ENCODE peak calls at places on chromosomes 4 and X, in seven cellular contexts. One of them, this sample, is unnamed.

GRCh38 chr4:64334964-64335363 is 74.3 kb downstream of the TECRL start:
- DNase-seq in body of pancreas: no peak
- DNase-seq in transverse colon: no peak
- DNase-seq in HepG2: no peak
- DNase-seq in tibial nerve: no peak
- DNase-seq in IMR-90: no peak
- DNase-seq in HCT116: no peak
- DNase-seq in this sample: no peak

GRCh38 chrX:30892591-30892990 is 3.5 kb upstream of the TAB3 start:
- DNase-seq in body of pancreas: peak; percentile 13
- DNase-seq in transverse colon: no peak
- DNase-seq in HepG2: no peak
- DNase-seq in tibial nerve: no peak
- DNase-seq in IMR-90: no peak
- DNase-seq in HCT116: peak; percentile 34
- DNase-seq in this sample: no peak

GRCh38 chr4:5292091-5292490 is 240.8 kb downstream of the STK32B start:
- DNase-seq in body of pancreas: no peak
- DNase-seq in transverse colon: no peak
- DNase-seq in HepG2: no peak
- DNase-seq in tibial nerve: no peak
- DNase-seq in IMR-90: no peak
- DNase-seq in HCT116: no peak
- DNase-seq in this sample: no peak

GRCh38 chrX:136063340-136064079 is 78.3 kb downstream of the SLC9A6 start:
- DNase-seq in body of pancreas: no peak
- DNase-seq in transverse colon: no peak
- DNase-seq in HepG2: no peak
- DNase-seq in tibial nerve: peak; percentile 15
- DNase-seq in IMR-90: no peak
- DNase-seq in HCT116: no peak
- DNase-seq in this sample: no peak

GRCh38 chrX:88982183-88982582 is 235.2 kb downstream of the CPXCR1 start:
- DNase-seq in body of pancreas: no peak
- DNase-seq in transverse colon: no peak
- DNase-seq in HepG2: no peak
- DNase-seq in tibial nerve: no peak
- DNase-seq in IMR-90: no peak
- DNase-seq in HCT116: no peak
- DNase-seq in this sample: no peak

GRCh38 chrX:65874110-65874509 is 165.8 kb downstream of the VSIG4 start:
- DNase-seq in body of pancreas: no peak
- DNase-seq in transverse colon: no peak
- DNase-seq in HepG2: no peak
- DNase-seq in tibial nerve: no peak
- DNase-seq in IMR-90: no peak
- DNase-seq in HCT116: no peak
- DNase-seq in this sample: no peak

GRCh38 chr4:76308548-76308947 is 2.0 kb downstream of the STBD1 start:
- DNase-seq in body of pancreas: peak; percentile 66
- DNase-seq in transverse colon: no peak
- DNase-seq in HepG2: peak; percentile 87
- DNase-seq in tibial nerve: no peak
- DNase-seq in IMR-90: no peak
- DNase-seq in HCT116: no peak
- DNase-seq in this sample: no peak

GRCh38 chr4:44679060-44679459 is 840 bp downstream of the GUF1 start:
- DNase-seq in body of pancreas: no peak
- DNase-seq in transverse colon: no peak
- DNase-seq in HepG2: no peak
- DNase-seq in tibial nerve: no peak
- DNase-seq in IMR-90: no peak
- DNase-seq in HCT116: no peak
- DNase-seq in this sample: no peak

GRCh38 chr4:145179201-145179860 is 1.1 kb downstream of the OTUD4 start:
- DNase-seq in body of pancreas: peak; percentile 68
- DNase-seq in transverse colon: peak; percentile 85
- DNase-seq in HepG2: peak; percentile 21
- DNase-seq in tibial nerve: peak; percentile 43
- DNase-seq in IMR-90: peak; percentile 49
- DNase-seq in HCT116: peak; percentile 26
- DNase-seq in this sample: no peak

GRCh38 chr4:111128327-111128726 is 505.4 kb upstream of the PITX2 start:
- DNase-seq in body of pancreas: no peak
- DNase-seq in transverse colon: no peak
- DNase-seq in HepG2: no peak
- DNase-seq in tibial nerve: no peak
- DNase-seq in IMR-90: peak; percentile 5
- DNase-seq in HCT116: no peak
- DNase-seq in this sample: no peak

GRCh38 chrX:40651620-40652223 is 4.4 kb upstream of the CXorf38 start:
- DNase-seq in body of pancreas: peak; percentile 78
- DNase-seq in transverse colon: peak; percentile 76
- DNase-seq in HepG2: peak; percentile 52
- DNase-seq in tibial nerve: peak; percentile 48
- DNase-seq in IMR-90: peak; percentile 65
- DNase-seq in HCT116: peak; percentile 45
- DNase-seq in this sample: no peak

GRCh38 chr4:172412851-172413250 is 599.6 kb downstream of the GALNTL6 start:
- DNase-seq in body of pancreas: no peak
- DNase-seq in transverse colon: no peak
- DNase-seq in HepG2: no peak
- DNase-seq in tibial nerve: no peak
- DNase-seq in IMR-90: no peak
- DNase-seq in HCT116: no peak
- DNase-seq in this sample: no peak

GRCh38 chr4:185723619-185724150 is 88.3 kb downstream of the SORBS2 start:
- DNase-seq in body of pancreas: no peak
- DNase-seq in transverse colon: no peak
- DNase-seq in HepG2: no peak
- DNase-seq in tibial nerve: no peak
- DNase-seq in IMR-90: no peak
- DNase-seq in HCT116: no peak
- DNase-seq in this sample: no peak

DNA sequence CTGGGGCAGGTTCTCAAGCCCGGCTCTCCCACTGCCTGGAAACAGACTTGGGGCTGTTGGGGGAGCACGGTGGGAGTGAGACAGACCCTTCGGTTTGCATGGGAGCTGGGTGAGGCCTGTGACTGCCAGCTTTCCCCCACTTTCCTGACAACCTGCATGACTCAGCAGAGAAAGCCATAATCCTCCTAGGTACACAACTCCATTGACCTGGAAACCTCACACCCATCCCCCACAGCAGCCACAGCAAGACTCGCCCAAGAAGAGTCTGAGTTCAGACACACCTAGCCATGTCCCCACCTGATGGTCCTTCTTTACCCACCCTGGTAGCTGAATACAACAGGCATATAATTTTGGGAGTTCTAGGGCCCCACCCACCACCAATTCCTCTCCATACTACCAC is 57.6 kb upstream of the UBQLN2 start:
- DNase-seq in body of pancreas: no peak
- DNase-seq in transverse colon: no peak
- DNase-seq in HepG2: no peak
- DNase-seq in tibial nerve: no peak
- DNase-seq in IMR-90: no peak
- DNase-seq in HCT116: no peak
- DNase-seq in this sample: no peak
- H3K27ac ChIP-seq in body of pancreas: no peak overlapping the region
- H3K27ac ChIP-seq in transverse colon: no peak overlapping the region
- H3K27ac ChIP-seq in HepG2: no peak overlapping the region
- H3K27ac ChIP-seq in tibial nerve: no peak overlapping the region
- H3K27ac ChIP-seq in IMR-90: no peak overlapping the region
- H3K27ac ChIP-seq in HCT116: no peak overlapping the region
- H3K27ac ChIP-seq in this sample: no peak overlapping the region

DNA sequence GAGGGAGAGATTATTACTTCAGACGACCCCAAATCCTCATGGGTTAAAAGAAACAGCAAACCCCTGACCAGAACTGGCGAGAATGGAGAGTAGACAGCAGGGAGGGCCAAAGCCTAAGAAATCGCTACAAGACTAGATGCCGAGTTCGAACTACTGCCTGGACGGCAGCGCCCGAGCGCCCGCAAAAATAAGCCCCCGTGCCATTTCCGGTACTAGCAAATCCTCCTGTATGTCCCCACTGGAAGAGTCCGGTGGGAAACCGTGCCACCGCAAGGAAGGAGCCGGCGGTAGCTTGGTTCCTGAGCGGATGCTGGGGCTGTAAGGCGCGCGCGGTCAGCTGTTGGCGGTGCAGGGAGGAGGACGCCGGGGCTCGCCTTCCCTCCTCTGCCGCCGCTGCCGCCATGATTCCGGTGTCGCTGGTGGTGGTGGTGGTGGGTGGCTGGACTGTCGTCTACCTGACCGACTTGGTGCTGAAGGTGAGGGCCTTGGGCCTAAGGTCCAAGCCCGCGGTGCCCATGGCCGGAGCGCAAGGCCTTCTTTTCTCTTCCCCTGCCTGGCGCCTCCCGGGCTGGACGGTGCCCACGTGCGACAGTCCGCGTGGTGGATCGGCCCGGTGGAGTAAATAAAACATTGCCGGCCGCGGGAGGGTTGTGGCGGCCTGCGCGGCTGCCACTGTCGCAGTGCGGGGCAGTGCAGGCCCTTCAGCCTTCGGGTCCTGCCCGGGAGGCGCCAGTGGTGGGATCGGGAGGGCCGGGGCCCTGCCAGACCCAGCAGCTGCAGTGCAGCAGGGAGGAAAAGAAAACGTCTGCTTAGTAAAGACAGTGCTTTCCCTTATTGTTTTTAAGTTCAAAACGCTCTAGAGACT is at the start of gene MBTPS2:
- DNase-seq in body of pancreas: peak; percentile 87
- DNase-seq in transverse colon: peak; percentile 85
- DNase-seq in HepG2: peak; percentile 69
- DNase-seq in tibial nerve: peak; percentile 57
- DNase-seq in IMR-90: peak; percentile 91
- DNase-seq in HCT116: peak; percentile 73
- DNase-seq in this sample: no peak
- TF ChIP-seq POLR2A in body of pancreas: peak; percentile 88
- TF ChIP-seq POLR2A in transverse colon: peak; percentile 67
- TF ChIP-seq POLR2A in HepG2: peak; percentile 58
- TF ChIP-seq POLR2A in tibial nerve: no peak
- TF ChIP-seq POLR2A in IMR-90: peak; percentile 81
- TF ChIP-seq POLR2A in HCT116: no peak
- TF ChIP-seq POLR2A in this sample: no peak

GRCh38 chr4:2482693-2483092 is 13.8 kb downstream of the RNF4 start:
- DNase-seq in body of pancreas: peak; percentile 39
- DNase-seq in transverse colon: no peak
- DNase-seq in HepG2: peak; percentile 26
- DNase-seq in tibial nerve: no peak
- DNase-seq in IMR-90: peak; percentile 35
- DNase-seq in HCT116: no peak
- DNase-seq in this sample: no peak
- H3K4me1 ChIP-seq in body of pancreas: peaks cover 93% of the 10 kb centered on the region
- H3K4me1 ChIP-seq in transverse colon: peaks cover 81% of the 10 kb centered on the region
- H3K4me1 ChIP-seq in HepG2: peaks cover 57% of the 10 kb centered on the region
- H3K4me1 ChIP-seq in tibial nerve: no peaks in the 10 kb centered on the region
- H3K4me1 ChIP-seq in IMR-90: peaks cover 3% of the 10 kb centered on the region
- H3K4me1 ChIP-seq in HCT116: no peaks in the 10 kb centered on the region
- H3K4me1 ChIP-seq in this sample: peaks cover 95% of the 10 kb centered on the region

DNA sequence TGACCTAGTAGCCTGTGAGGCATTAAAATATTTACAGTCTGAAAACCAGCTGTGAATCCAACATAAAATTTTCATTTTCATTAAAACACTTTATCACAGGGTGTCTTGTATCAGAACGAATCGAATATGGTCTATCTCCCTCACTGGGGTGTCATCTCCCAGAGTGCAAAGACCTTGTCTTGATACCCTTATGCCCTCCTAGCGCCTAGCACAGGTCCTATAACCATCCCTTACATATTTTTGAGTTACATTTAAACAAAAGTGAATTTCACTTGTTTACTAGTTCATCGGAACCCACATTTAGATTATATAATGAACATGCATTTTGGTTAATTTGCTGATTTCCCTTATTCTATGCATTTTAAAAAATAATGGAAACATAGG is 14.0 kb downstream of the DIPK2B start:
- DNase-seq in body of pancreas: no peak
- DNase-seq in transverse colon: no peak
- DNase-seq in HepG2: no peak
- DNase-seq in tibial nerve: no peak
- DNase-seq in IMR-90: no peak
- DNase-seq in HCT116: no peak
- DNase-seq in this sample: no peak
- H3K27ac ChIP-seq in body of pancreas: no peak overlapping the region
- H3K27ac ChIP-seq in transverse colon: no peak overlapping the region
- H3K27ac ChIP-seq in HepG2: no peak overlapping the region
- H3K27ac ChIP-seq in tibial nerve: peak overlapping the region; percentile 28
- H3K27ac ChIP-seq in IMR-90: no peak overlapping the region
- H3K27ac ChIP-seq in HCT116: no peak overlapping the region
- H3K27ac ChIP-seq in this sample: no peak overlapping the region

DNA sequence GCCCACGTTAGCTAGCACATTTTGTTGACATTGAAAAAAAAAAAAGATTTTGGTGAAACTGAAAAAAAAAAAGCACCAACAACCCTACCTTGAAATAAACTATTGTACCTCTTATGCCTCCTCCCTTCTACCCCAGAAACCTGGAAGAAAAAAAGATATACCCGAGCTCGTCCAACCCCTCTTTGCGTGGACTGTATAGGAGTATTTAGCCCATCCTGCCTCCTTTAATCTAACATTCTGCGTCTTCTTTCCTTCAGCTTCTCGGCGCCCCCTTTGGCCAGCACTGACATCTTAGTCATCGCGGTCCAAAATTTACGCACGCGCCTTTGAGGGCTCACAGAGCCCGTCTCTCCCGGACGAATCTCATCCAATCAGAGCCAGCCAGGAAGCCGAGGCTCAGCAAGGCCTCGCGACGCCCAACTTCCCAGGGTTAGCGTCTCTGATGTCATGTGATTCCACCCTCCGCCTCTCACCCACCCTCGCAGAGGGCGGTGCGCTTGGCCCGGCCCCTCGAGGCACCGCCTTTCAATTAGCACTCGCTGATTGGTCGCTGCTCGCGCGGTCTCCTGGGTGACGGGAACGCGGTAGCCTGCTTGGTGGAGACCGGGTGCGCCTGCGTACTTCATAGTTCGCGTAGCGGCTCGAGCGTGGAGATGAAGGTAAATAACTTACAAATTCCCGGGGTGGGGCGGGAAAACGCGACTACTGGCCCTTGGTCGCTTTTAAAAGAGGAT is at the start of gene WDR19:
- DNase-seq in body of pancreas: peak; percentile 99
- DNase-seq in transverse colon: peak; percentile 99
- DNase-seq in HepG2: peak; percentile 99
- DNase-seq in tibial nerve: peak; percentile 95
- DNase-seq in IMR-90: peak; percentile 99
- DNase-seq in HCT116: peak; percentile 99
- DNase-seq in this sample: peak; percentile 100
- TF ChIP-seq POLR2A in body of pancreas: peak; percentile 46
- TF ChIP-seq POLR2A in transverse colon: no peak
- TF ChIP-seq POLR2A in HepG2: no peak
- TF ChIP-seq POLR2A in tibial nerve: no peak
- TF ChIP-seq POLR2A in IMR-90: no peak
- TF ChIP-seq POLR2A in HCT116: no peak
- TF ChIP-seq POLR2A in this sample: no peak